ENCODE peak calls at places on chromosome X, in eight cellular contexts. One of them, this sample, is unnamed.
A peak's percentile ranks its signal among the peaks of the same experiment; 100 is the strongest.

GRCh38 chrX:141183000-141183399 is 6.1 kb upstream of the LDOC1 start:
- DNase-seq in lower leg skin: no peak
- DNase-seq in HepG2: no peak
- DNase-seq in A549: no peak
- DNase-seq in adrenal gland: no peak
- DNase-seq in ovary: no peak
- DNase-seq in tibial nerve: no peak
- DNase-seq in endothelial cell of umbilical vein: no peak
- DNase-seq in this sample: no peak

GRCh38 chrX:149720021-149720689 is 8.3 kb downstream of the MAGEA11 start:
- DNase-seq in tibial nerve: no peak
- DNase-seq in endothelial cell of umbilical vein: no peak
- DNase-seq in lower leg skin: no peak
- DNase-seq in HepG2: peak; percentile 43
- DNase-seq in adrenal gland: no peak
- DNase-seq in ovary: no peak
- DNase-seq in A549: no peak
- DNase-seq in this sample: no peak

GRCh38 chrX:145533534-145533933 is 284.1 kb upstream of the SLITRK2 start:
- DNase-seq in tibial nerve: no peak
- DNase-seq in lower leg skin: no peak
- DNase-seq in adrenal gland: no peak
- DNase-seq in endothelial cell of umbilical vein: no peak
- DNase-seq in ovary: no peak
- DNase-seq in A549: no peak
- DNase-seq in HepG2: no peak
- DNase-seq in this sample: no peak

GRCh38 chrX:47196098-47196497 is 2.5 kb downstream of the UBA1 start:
- DNase-seq in endothelial cell of umbilical vein: no peak
- DNase-seq in ovary: no peak
- DNase-seq in HepG2: no peak
- DNase-seq in tibial nerve: no peak
- DNase-seq in adrenal gland: no peak
- DNase-seq in lower leg skin: no peak
- DNase-seq in A549: no peak
- DNase-seq in this sample: no peak

GRCh38 chrX:79369871-79370270 is 2.7 kb upstream of the ITM2A start:
- DNase-seq in HepG2: no peak
- DNase-seq in ovary: no peak
- DNase-seq in endothelial cell of umbilical vein: no peak
- DNase-seq in tibial nerve: no peak
- DNase-seq in lower leg skin: no peak
- DNase-seq in A549: no peak
- DNase-seq in adrenal gland: no peak
- DNase-seq in this sample: no peak

GRCh38 chrX:83508006-83508405 is at the start of gene POU3F4:
- DNase-seq in endothelial cell of umbilical vein: no peak
- DNase-seq in lower leg skin: no peak
- DNase-seq in ovary: no peak
- DNase-seq in HepG2: no peak
- DNase-seq in adrenal gland: no peak
- DNase-seq in A549: no peak
- DNase-seq in tibial nerve: no peak
- DNase-seq in this sample: no peak

GRCh38 chrX:110852180-110852579 is 56.6 kb upstream of the CHRDL1 start:
- DNase-seq in tibial nerve: no peak
- DNase-seq in ovary: no peak
- DNase-seq in HepG2: no peak
- DNase-seq in adrenal gland: no peak
- DNase-seq in lower leg skin: no peak
- DNase-seq in endothelial cell of umbilical vein: no peak
- DNase-seq in A549: peak; percentile 15
- DNase-seq in this sample: no peak

GRCh38 chrX:115112411-115112810 is 76.8 kb upstream of the RBMXL3 start:
- DNase-seq in lower leg skin: no peak
- DNase-seq in endothelial cell of umbilical vein: no peak
- DNase-seq in A549: no peak
- DNase-seq in ovary: no peak
- DNase-seq in tibial nerve: no peak
- DNase-seq in adrenal gland: no peak
- DNase-seq in HepG2: no peak
- DNase-seq in this sample: no peak

GRCh38 chrX:8288590-8288989 is 117.5 kb upstream of the VCX2 start:
- DNase-seq in endothelial cell of umbilical vein: no peak
- DNase-seq in tibial nerve: no peak
- DNase-seq in HepG2: no peak
- DNase-seq in A549: no peak
- DNase-seq in ovary: no peak
- DNase-seq in lower leg skin: no peak
- DNase-seq in adrenal gland: no peak
- DNase-seq in this sample: no peak

GRCh38 chrX:68365356-68365755 is 67.9 kb downstream of the OPHN1 start:
- DNase-seq in ovary: no peak
- DNase-seq in adrenal gland: no peak
- DNase-seq in lower leg skin: no peak
- DNase-seq in tibial nerve: no peak
- DNase-seq in A549: no peak
- DNase-seq in endothelial cell of umbilical vein: no peak
- DNase-seq in HepG2: no peak
- DNase-seq in this sample: no peak

GRCh38 chrX:13717697-13718483 is 16.5 kb downstream of the TRAPPC2 start:
- DNase-seq in A549: no peak
- DNase-seq in adrenal gland: no peak
- DNase-seq in tibial nerve: no peak
- DNase-seq in lower leg skin: no peak
- DNase-seq in ovary: peak; percentile 50
- DNase-seq in endothelial cell of umbilical vein: no peak
- DNase-seq in HepG2: no peak
- DNase-seq in this sample: no peak

GRCh38 chrX:146224442-146224841 is 406.8 kb downstream of the SLITRK2 start:
- DNase-seq in HepG2: no peak
- DNase-seq in ovary: no peak
- DNase-seq in endothelial cell of umbilical vein: no peak
- DNase-seq in A549: no peak
- DNase-seq in adrenal gland: no peak
- DNase-seq in lower leg skin: no peak
- DNase-seq in tibial nerve: no peak
- DNase-seq in this sample: no peak

GRCh38 chrX:32183066-32183465 is 1028.3 kb downstream of the DMD start:
- DNase-seq in adrenal gland: no peak
- DNase-seq in tibial nerve: no peak
- DNase-seq in lower leg skin: no peak
- DNase-seq in endothelial cell of umbilical vein: no peak
- DNase-seq in HepG2: no peak
- DNase-seq in A549: no peak
- DNase-seq in ovary: no peak
- DNase-seq in this sample: no peak

GRCh38 chrX:20362268-20363002 is 95.7 kb upstream of the RPS6KA3 start:
- DNase-seq in HepG2: peak; percentile 93
- DNase-seq in tibial nerve: peak; percentile 5
- DNase-seq in ovary: no peak
- DNase-seq in lower leg skin: no peak
- DNase-seq in A549: peak; percentile 60
- DNase-seq in endothelial cell of umbilical vein: peak; percentile 46
- DNase-seq in adrenal gland: no peak
- DNase-seq in this sample: no peak

GRCh38 chrX:146056511-146057081 is 239.0 kb downstream of the SLITRK2 start:
- DNase-seq in endothelial cell of umbilical vein: no peak
- DNase-seq in A549: no peak
- DNase-seq in adrenal gland: no peak
- DNase-seq in ovary: no peak
- DNase-seq in lower leg skin: no peak
- DNase-seq in tibial nerve: no peak
- DNase-seq in HepG2: no peak
- DNase-seq in this sample: no peak

GRCh38 chrX:33336783-33337182 is 125.4 kb upstream of the DMD start:
- DNase-seq in tibial nerve: peak; percentile 38
- DNase-seq in adrenal gland: peak; percentile 65
- DNase-seq in lower leg skin: no peak
- DNase-seq in ovary: peak; percentile 27
- DNase-seq in endothelial cell of umbilical vein: peak; percentile 38
- DNase-seq in A549: no peak
- DNase-seq in HepG2: peak; percentile 2
- DNase-seq in this sample: no peak

GRCh38 chrX:150848914-150849365 is 49.5 kb downstream of the CD99L2 start:
- DNase-seq in endothelial cell of umbilical vein: no peak
- DNase-seq in HepG2: peak; percentile 54
- DNase-seq in A549: peak; percentile 62
- DNase-seq in adrenal gland: no peak
- DNase-seq in ovary: no peak
- DNase-seq in tibial nerve: no peak
- DNase-seq in lower leg skin: peak; percentile 13
- DNase-seq in this sample: peak; percentile 72

GRCh38 chrX:47012131-47012530 is 66.1 kb upstream of the RGN start:
- DNase-seq in endothelial cell of umbilical vein: no peak
- DNase-seq in tibial nerve: no peak
- DNase-seq in HepG2: no peak
- DNase-seq in ovary: no peak
- DNase-seq in lower leg skin: no peak
- DNase-seq in adrenal gland: no peak
- DNase-seq in A549: no peak
- DNase-seq in this sample: no peak

GRCh38 chrX:103220511-103221406 is 5.9 kb downstream of the BEX4 start:
- DNase-seq in tibial nerve: no peak
- DNase-seq in endothelial cell of umbilical vein: no peak
- DNase-seq in HepG2: no peak
- DNase-seq in ovary: no peak
- DNase-seq in adrenal gland: no peak
- DNase-seq in A549: no peak
- DNase-seq in lower leg skin: no peak
- DNase-seq in this sample: no peak
- H3K4me3 ChIP-seq in tibial nerve: no peak overlapping the region
- H3K4me3 ChIP-seq in endothelial cell of umbilical vein: no peak overlapping the region
- H3K4me3 ChIP-seq in HepG2: no peak overlapping the region
- H3K4me3 ChIP-seq in ovary: no peak overlapping the region
- H3K4me3 ChIP-seq in adrenal gland: no peak overlapping the region
- H3K4me3 ChIP-seq in A549: no peak overlapping the region
- H3K4me3 ChIP-seq in lower leg skin: no peak overlapping the region
- H3K4me3 ChIP-seq in this sample: no peak overlapping the region

GRCh38 chrX:72526534-72527508 is 45.8 kb downstream of the HDAC8 start:
- DNase-seq in A549: no peak
- DNase-seq in lower leg skin: no peak
- DNase-seq in adrenal gland: no peak
- DNase-seq in endothelial cell of umbilical vein: peak; percentile 62
- DNase-seq in ovary: no peak
- DNase-seq in tibial nerve: no peak
- DNase-seq in HepG2: no peak
- DNase-seq in this sample: no peak
- TF ChIP-seq POLR2A in A549: no peak
- TF ChIP-seq POLR2A in lower leg skin: no peak
- TF ChIP-seq POLR2A in adrenal gland: no peak
- TF ChIP-seq POLR2A in endothelial cell of umbilical vein: no peak
- TF ChIP-seq POLR2A in ovary: no peak
- TF ChIP-seq POLR2A in tibial nerve: no peak
- TF ChIP-seq POLR2A in HepG2: no peak
- TF ChIP-seq POLR2A in this sample: no peak

DNA sequence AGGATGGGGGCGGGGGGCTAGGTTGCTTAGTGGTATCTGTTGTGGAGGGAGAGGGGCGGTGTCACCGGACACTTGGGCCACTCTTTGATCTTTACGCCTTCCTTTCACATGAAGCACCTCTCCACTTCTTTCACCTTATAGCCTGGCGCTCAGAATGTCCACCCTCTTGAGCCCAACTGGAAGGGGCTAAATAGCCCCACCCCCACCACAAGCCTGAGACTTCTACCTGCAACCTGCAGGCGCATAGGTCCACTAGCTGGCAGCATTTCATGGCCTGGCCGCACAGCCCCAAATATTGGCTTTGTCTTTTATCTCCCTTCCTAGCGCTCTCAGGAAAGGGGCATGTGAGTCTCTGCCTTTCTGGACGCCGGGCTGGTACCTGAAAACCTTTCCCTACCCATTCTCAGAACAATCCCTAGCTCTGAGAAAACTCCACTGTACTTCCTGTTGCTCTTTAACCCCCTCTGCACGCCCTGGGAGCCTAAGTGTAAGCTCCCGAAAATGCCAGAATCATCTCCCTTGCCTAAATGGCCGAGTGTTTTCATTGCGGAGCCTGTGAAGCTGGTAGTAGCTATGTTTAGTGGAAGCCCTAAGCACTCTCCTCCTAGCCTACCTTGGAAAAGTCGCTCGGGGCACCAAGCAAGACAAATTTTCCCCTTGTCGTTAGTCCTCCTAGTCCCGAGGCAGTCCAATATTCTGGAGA is 1.2 kb upstream of the TRPC5 start:
- DNase-seq in tibial nerve: no peak
- DNase-seq in endothelial cell of umbilical vein: no peak
- DNase-seq in lower leg skin: no peak
- DNase-seq in adrenal gland: no peak
- DNase-seq in HepG2: no peak
- DNase-seq in ovary: no peak
- DNase-seq in A549: no peak
- DNase-seq in this sample: peak; percentile 61
- H3K4me3 ChIP-seq in tibial nerve: no peak overlapping the region
- H3K4me3 ChIP-seq in endothelial cell of umbilical vein: no peak overlapping the region
- H3K4me3 ChIP-seq in lower leg skin: no peak overlapping the region
- H3K4me3 ChIP-seq in adrenal gland: no peak overlapping the region
- H3K4me3 ChIP-seq in HepG2: no peak overlapping the region
- H3K4me3 ChIP-seq in ovary: no peak overlapping the region
- H3K4me3 ChIP-seq in A549: no peak overlapping the region
- H3K4me3 ChIP-seq in this sample: peak overlapping the region; percentile 51

DNA sequence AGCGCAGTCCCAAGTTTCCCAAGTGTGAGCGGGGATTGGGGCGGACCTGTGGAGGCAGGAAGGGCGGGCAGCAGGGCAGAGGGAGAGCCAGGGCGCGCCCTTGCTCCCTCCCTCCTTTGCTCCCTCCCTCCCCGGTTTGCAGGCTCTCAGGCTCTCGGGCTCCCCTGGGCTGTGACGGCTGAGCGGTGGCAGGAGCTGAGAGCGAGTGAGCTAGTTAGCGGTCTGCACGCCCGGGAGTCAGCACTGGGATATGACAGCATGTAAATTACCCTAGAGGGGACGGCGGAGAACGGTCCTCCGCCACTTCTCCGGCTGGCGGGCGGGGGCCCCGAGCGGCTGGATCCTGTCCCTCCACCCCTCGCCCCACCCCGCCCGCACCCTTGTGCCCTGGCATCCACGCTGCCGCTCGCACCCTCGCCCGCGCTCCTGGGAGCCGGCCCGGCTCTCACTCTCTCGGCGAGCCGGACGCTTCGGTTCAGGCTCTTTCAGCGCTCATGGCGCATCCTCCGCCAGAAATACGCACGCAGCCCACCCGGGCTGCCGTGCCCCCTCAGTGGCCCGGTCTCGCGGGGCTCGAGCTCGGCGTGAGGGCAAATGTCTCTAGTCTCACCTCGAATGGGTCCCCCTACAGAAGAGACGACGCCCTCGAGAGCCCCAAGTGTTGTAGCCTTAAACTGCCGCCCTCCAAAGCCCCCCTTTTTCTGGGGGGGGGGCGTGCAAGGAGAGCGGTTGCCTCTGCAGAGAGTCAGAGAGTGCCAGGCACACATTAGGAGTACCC is at the start of gene TSC22D3:
- DNase-seq in tibial nerve: peak; percentile 57
- DNase-seq in A549: peak; percentile 68
- DNase-seq in adrenal gland: peak; percentile 92
- DNase-seq in endothelial cell of umbilical vein: peak; percentile 64
- DNase-seq in ovary: peak; percentile 79
- DNase-seq in lower leg skin: peak; percentile 76
- DNase-seq in HepG2: peak; percentile 4
- DNase-seq in this sample: peak; percentile 88
- TF ChIP-seq POLR2A in tibial nerve: peak; percentile 20
- TF ChIP-seq POLR2A in A549: no peak
- TF ChIP-seq POLR2A in adrenal gland: peak; percentile 83
- TF ChIP-seq POLR2A in endothelial cell of umbilical vein: no peak
- TF ChIP-seq POLR2A in ovary: peak; percentile 57
- TF ChIP-seq POLR2A in lower leg skin: no peak
- TF ChIP-seq POLR2A in HepG2: no peak
- TF ChIP-seq POLR2A in this sample: peak; percentile 61